ENCODE peak calls at places on chromosomes 7 and 10, in ten cellular contexts. Q is M059J; X is left lung; I is stimulated activated CD8-positive, alpha-beta memory T cell treated with anti-CD3 and anti-CD28 coated beads, Interleukin-2, amount 100 ng/mL, for 1 hour; M is thyroid gland; K is mucosa of gallbladder; R is BJ; O is cerebellum; P is dermis blood vessel endothelial cell; T is osteocyte. H is an unnamed sample.

GRCh38 chr10:45649296-45649695 is 23.3 kb downstream of the ZFAND4 start:
- DNase-seq in I (no peak), X (no peak), R (no peak), K (no peak), T (no peak), O (no peak), M (no peak), Q (no peak), P (no peak), H (no peak)

GRCh38 chr10:114715171-114715670 is 57.1 kb upstream of the ABLIM1 start:
- DNase-seq in K (no peak), Q (peak; percentile 75), O (no peak), X (no peak), R (peak; percentile 36), M (no peak), P (peak; percentile 87), T (no peak), I (no peak), H (no peak)

GRCh38 chr10:6201511-6201975 is 1.2 kb upstream of the PFKFB3 start:
- DNase-seq in M (peak; percentile 58), I (peak; percentile 69), P (peak; percentile 67), T (no peak), Q (peak; percentile 76), X (peak; percentile 84), K (peak; percentile 83), R (no peak), O (peak; percentile 46), H (peak; percentile 82)

GRCh38 chr7:71775648-71776047 is 636.5 kb downstream of the CALN1 start:
- DNase-seq in K (no peak), M (no peak), R (no peak), T (no peak), Q (peak; percentile 72), I (no peak), O (no peak), X (no peak), P (no peak), H (no peak)

GRCh38 chr10:132444877-132445351 is 47.9 kb downstream of the PWWP2B start:
- DNase-seq in I (no peak), O (no peak), Q (no peak), X (no peak), P (no peak), T (no peak), M (no peak), R (no peak), K (no peak), H (no peak)

GRCh38 chr10:125797424-125797823 is 21.8 kb upstream of the MMP21 start:
- DNase-seq in P (no peak), I (no peak), M (no peak), R (no peak), Q (no peak), T (no peak), O (no peak), X (no peak), K (no peak), H (no peak)

GRCh38 chr10:26879744-26880143 is 19.0 kb upstream of the ABI1 start:
- DNase-seq in M (peak; percentile 72), X (peak; percentile 88), Q (no peak), K (peak; percentile 75), P (no peak), R (no peak), I (no peak), T (no peak), O (no peak), H (peak; percentile 39)

GRCh38 chr7:149850007-149850594 is 11.9 kb downstream of the ZNF862 start:
- DNase-seq in T (no peak), R (no peak), P (no peak), M (no peak), Q (no peak), O (no peak), K (no peak), I (no peak), X (no peak), H (no peak)

GRCh38 chr10:125232841-125233240 is 72.5 kb upstream of the CTBP2 start:
- DNase-seq in Q (peak; percentile 29), K (no peak), T (no peak), M (no peak), P (no peak), R (no peak), O (no peak), I (no peak), X (no peak), H (peak; percentile 51)

GRCh38 chr10:128095023-128095752 is 31.0 kb downstream of the MKI67 start:
- DNase-seq in R (no peak), M (no peak), K (no peak), P (peak; percentile 44), X (no peak), O (no peak), I (peak; percentile 21), T (peak; percentile 69), Q (peak; percentile 44), H (no peak)

GRCh38 chr7:17206354-17206905 is 92.0 kb upstream of the AHR start:
- DNase-seq in Q (no peak), O (no peak), X (no peak), P (no peak), K (no peak), M (no peak), I (no peak), T (no peak), R (no peak), H (peak; percentile 77)

GRCh38 chr7:77284633-77285032 is 85.0 kb upstream of the FGL2 start:
- DNase-seq in O (no peak), Q (no peak), X (no peak), T (no peak), K (no peak), P (no peak), M (no peak), I (no peak), R (no peak), H (no peak)

GRCh38 chr10:63692205-63692896 is 171.2 kb downstream of the REEP3 start:
- DNase-seq in X (no peak), M (no peak), O (no peak), R (no peak), I (no peak), K (no peak), T (no peak), Q (no peak), P (peak; percentile 64), H (no peak)

GRCh38 chr7:28955723-28956607 is 2.2 kb downstream of the TRIL start:
- DNase-seq in T (no peak), I (no peak), R (no peak), P (peak; percentile 69), M (peak; percentile 94), K (peak; percentile 79), Q (peak; percentile 28), X (peak; percentile 75), O (peak; percentile 31), H (peak; percentile 59)

GRCh38 chr7:101924171-101924570 is 106.7 kb downstream of the CUX1 start:
- DNase-seq in X (no peak), K (no peak), R (peak; percentile 60), Q (peak; percentile 92), O (no peak), T (no peak), I (no peak), P (peak; percentile 53), M (no peak), H (no peak)

GRCh38 chr7:131302876-131303707 is 24.6 kb upstream of the MKLN1 start:
- DNase-seq in K (peak; percentile 38), I (peak; percentile 5), M (peak; percentile 66), P (peak; percentile 53), O (no peak), R (no peak), T (no peak), Q (peak; percentile 41), X (no peak), H (peak; percentile 66)

GRCh38 chr10:133325392-133325760 is 11.3 kb downstream of the CALY start:
- DNase-seq in M (peak; percentile 12), I (no peak), R (no peak), K (no peak), P (no peak), Q (no peak), X (no peak), O (peak; percentile 36), T (peak; percentile 85), H (no peak)

GRCh38 chr7:16926283-16926682 is 44.5 kb upstream of the AGR3 start:
- DNase-seq in T (no peak), P (peak; percentile 69), I (no peak), R (no peak), X (no peak), O (no peak), M (peak; percentile 62), K (peak; percentile 41), Q (peak; percentile 77), H (peak; percentile 55)

GRCh38 chr7:120615703-120616102 is 242.2 kb downstream of the TSPAN12 start:
- DNase-seq in T (no peak), O (no peak), Q (no peak), X (no peak), K (no peak), M (no peak), R (no peak), P (no peak), I (no peak), H (no peak)

GRCh38 chr10:75261813-75262725 is 26.3 kb upstream of the COMTD1 start:
- DNase-seq in P (no peak), O (no peak), X (no peak), T (no peak), Q (no peak), R (peak; percentile 66), I (no peak), K (no peak), M (no peak), H (no peak)

GRCh38 chr7:44046321-44047061 is 2.0 kb downstream of the DBNL start:
- DNase-seq in T (no peak), I (no peak), P (peak; percentile 54), K (no peak), R (no peak), X (no peak), M (no peak), O (no peak), Q (no peak), H (no peak)

GRCh38 chr7:55975944-55976633 is 11.7 kb downstream of the NIPSNAP2 start:
- DNase-seq in M (no peak), T (no peak), I (no peak), O (no peak), P (no peak), K (no peak), R (no peak), Q (no peak), X (no peak), H (no peak)

GRCh38 chr10:81426722-81427121 is 448.3 kb upstream of the NRG3 start:
- DNase-seq in O (no peak), Q (no peak), R (no peak), P (no peak), K (no peak), I (no peak), X (no peak), M (no peak), T (no peak), H (no peak)

GRCh38 chr7:71303566-71303965 is 171.6 kb downstream of the GALNT17 start:
- DNase-seq in O (no peak), Q (peak; percentile 72), K (no peak), T (no peak), I (no peak), X (no peak), M (no peak), P (no peak), R (no peak), H (no peak)

GRCh38 chr10:104510644-104511043 is 130.4 kb upstream of the SORCS3 start:
- DNase-seq in O (no peak), R (no peak), X (no peak), Q (no peak), I (no peak), M (no peak), T (no peak), P (no peak), K (no peak), H (no peak)

GRCh38 chr7:29170781-29171180 is 23.8 kb upstream of the CHN2 start:
- DNase-seq in I (no peak), T (no peak), Q (no peak), M (no peak), O (no peak), K (no peak), X (no peak), R (no peak), P (no peak), H (no peak)

GRCh38 chr7:30285067-30285530 is 702 bp downstream of the ZNRF2 start:
- DNase-seq in O (peak; percentile 41), K (no peak), X (no peak), P (peak; percentile 56), R (no peak), Q (peak; percentile 53), M (peak; percentile 55), I (peak; percentile 14), T (no peak), H (peak; percentile 37)

GRCh38 chr7:20301311-20301939 is 29.3 kb upstream of the ITGB8 start:
- DNase-seq in Q (peak; percentile 45), M (no peak), I (no peak), O (no peak), X (no peak), P (peak; percentile 52), R (no peak), K (no peak), T (no peak), H (peak; percentile 64)

H was measured in epithelial cell of esophagus.